ENCODE peak calls at places on chromosome 17, in four cellular contexts. X, K, W and Z are unnamed samples.

GRCh38 chr17:44247346-44248219 is 20.4 kb downstream of the SLC4A1 start:
- DNase-seq in W (no peak), K (peak; percentile 7), X (no peak), Z (no peak)

GRCh38 chr17:50660042-50660886 is 25.6 kb downstream of the ABCC3 start:
- DNase-seq in X (no peak), K (peak; percentile 62), W (peak; percentile 32), Z (peak; percentile 66)

GRCh38 chr17:75468779-75469373 is 12.4 kb downstream of the TMEM94 start:
- DNase-seq in X (no peak), W (no peak), K (no peak), Z (no peak)

GRCh38 chr17:40564883-40565744 is at the start of gene CCR7:
- DNase-seq in K (no peak), X (no peak), W (no peak), Z (no peak)

GRCh38 chr17:2854662-2855061 is 58.4 kb downstream of the RAP1GAP2 start:
- DNase-seq in K (no peak), W (no peak), X (no peak), Z (peak; percentile 40)

GRCh38 chr17:49875690-49876089 is 27.8 kb upstream of the TAC4 start:
- DNase-seq in W (no peak), K (no peak), X (no peak), Z (no peak)

GRCh38 chr17:66397486-66397885 is 95.1 kb downstream of the PRKCA start:
- DNase-seq in X (no peak), W (peak; percentile 44), K (no peak), Z (no peak)

GRCh38 chr17:246226-246625 is 64.8 kb upstream of the DOC2B start:
- DNase-seq in X (no peak), W (no peak), K (no peak), Z (no peak)

GRCh38 chr17:39898088-39898487 is 20.3 kb downstream of the GSDMB start:
- DNase-seq in W (no peak), K (no peak), X (no peak), Z (no peak)

GRCh38 chr17:81400154-81400938 is 5.1 kb downstream of the BAHCC1 start:
- DNase-seq in W (peak; percentile 70), X (no peak), K (peak; percentile 67), Z (peak; percentile 78)

GRCh38 chr17:81402530-81402941 is 7.3 kb downstream of the BAHCC1 start:
- DNase-seq in K (no peak), W (peak; percentile 50), X (no peak), Z (no peak)

GRCh38 chr17:81401727-81402529 is 6.7 kb downstream of the BAHCC1 start:
- DNase-seq in K (peak; percentile 67), X (no peak), W (peak; percentile 57), Z (no peak)

GRCh38 chr17:81399481-81400153 is 4.4 kb downstream of the BAHCC1 start:
- DNase-seq in K (no peak), W (no peak), X (no peak), Z (peak; percentile 60)

DNA sequence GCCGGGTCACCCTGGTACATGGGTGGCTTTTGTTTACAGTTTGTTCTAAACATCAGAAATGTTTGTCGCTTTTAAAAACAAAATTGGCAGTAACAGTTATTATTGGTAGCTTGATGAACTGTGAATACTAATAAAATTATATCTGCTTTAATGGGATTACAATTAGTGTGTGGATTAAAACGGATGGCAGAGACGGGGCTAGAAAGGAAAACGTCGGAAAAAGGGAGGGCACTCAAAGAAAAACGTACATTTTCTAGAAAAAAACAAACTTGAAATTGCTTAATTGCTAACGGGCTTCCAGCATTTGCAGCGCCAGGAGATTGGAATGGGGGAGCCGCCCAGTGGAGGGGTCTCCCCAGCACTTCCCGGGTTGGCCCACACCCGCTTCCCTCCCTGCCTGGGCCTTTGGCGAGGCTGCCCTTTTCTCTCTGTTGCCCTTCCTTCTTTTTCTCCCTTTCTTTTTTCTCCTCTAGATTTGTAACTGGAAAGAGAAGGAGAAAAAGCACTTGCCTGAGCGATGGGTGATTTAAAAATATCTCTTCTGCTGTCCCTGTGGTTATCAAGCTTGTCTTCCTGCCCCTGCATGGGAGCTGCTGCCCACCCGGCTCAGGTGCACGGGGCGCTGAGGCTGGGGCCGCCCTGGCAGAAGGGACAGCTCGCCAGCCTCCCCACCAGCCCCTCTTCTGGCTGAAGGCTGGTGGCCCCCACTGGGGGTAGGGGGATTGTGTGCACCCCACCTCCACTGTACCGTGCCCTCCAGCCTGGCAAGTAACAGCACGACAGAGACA is 5.9 kb downstream of the BAHCC1 start:
- DNase-seq in K (peak; percentile 69), X (no peak), W (peak; percentile 75), Z (no peak)
- H3K4me3 ChIP-seq in K (peak overlapping the region; percentile 52), X (peak overlapping the region; percentile 56), W (peak overlapping the region; percentile 70), Z (peak overlapping the region; percentile 60)

DNA sequence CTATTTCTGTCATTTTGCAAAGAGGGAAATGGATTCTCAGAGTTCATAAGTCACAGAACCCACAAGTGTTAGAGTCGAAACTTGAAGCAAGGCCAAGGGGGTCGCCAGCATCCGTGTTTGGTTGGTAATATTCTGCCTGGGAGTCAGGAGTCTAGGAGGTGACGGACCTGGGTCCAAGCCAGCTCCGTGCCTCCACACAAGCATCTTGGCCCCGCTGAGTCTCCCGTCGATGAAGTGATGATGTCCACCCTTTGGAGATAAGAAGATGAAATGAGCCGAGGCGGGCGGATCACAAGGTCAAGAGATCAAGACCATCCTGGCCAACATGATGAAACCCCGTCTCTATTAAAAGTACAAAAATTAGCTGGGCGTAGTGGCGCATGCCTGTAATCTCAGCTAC is 53.2 kb upstream of the TNRC6C start:
- DNase-seq in X (no peak), K (no peak), W (no peak), Z (no peak)
- TF ChIP-seq CTCF in X (no peak), K (no peak), W (no peak), Z (no peak)

DNA sequence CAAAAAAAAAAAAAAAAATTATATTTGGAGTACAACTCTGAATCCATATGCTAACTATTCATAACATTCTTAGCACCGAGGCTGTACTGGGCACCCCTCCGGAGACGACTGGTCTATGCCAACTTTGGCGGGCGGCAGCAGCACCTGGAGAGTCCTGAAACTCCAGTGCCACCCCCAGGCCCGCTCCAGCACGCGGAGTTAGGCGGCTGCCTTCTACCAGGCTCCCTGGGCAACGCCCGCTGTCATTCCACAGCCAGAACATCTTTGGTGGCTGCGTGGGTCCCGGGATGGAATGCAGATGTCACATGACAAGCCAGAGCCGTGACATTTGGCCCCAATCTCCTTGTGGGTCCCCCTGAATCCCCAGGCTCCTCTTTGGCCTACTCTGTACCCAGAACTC is 6.2 kb downstream of the TIMP2 start:
- DNase-seq in X (no peak), K (no peak), W (no peak), Z (no peak)
- H3K4me3 ChIP-seq in X (no peak overlapping the region), K (no peak overlapping the region), W (no peak overlapping the region), Z (no peak overlapping the region)

GRCh38 chr17:79721993-79722671 is 8.6 kb upstream of the ENPP7 start:
- DNase-seq in W (peak; percentile 4), X (no peak), K (no peak), Z (no peak)
- TF ChIP-seq CTCF in W (peak; percentile 5), X (no peak), K (no peak), Z (no peak)

GRCh38 chr17:81941484-81942166 is 4.5 kb upstream of the PYCR1 start:
- DNase-seq in W (no peak), K (no peak), X (no peak), Z (no peak)
- H3K4me3 ChIP-seq in W (no peak overlapping the region), K (no peak overlapping the region), X (no peak overlapping the region), Z (no peak overlapping the region)

GRCh38 chr17:61481421-61481820 is 29.2 kb downstream of the TBX4 start:
- DNase-seq in W (no peak), X (no peak), K (no peak), Z (no peak)
- TF ChIP-seq CTCF in W (no peak), X (no peak), K (no peak), Z (no peak)

GRCh38 chr17:42548993-42549755 is 3.5 kb upstream of the HSD17B1 start:
- DNase-seq in K (no peak), W (no peak), X (no peak), Z (no peak)
- H3K4me3 ChIP-seq in K (no peak overlapping the region), W (no peak overlapping the region), X (no peak overlapping the region), Z (no peak overlapping the region)